ENCODE peak calls at places on chromosome X, in four cellular contexts. T, R, N and B are unnamed samples.
A peak's percentile ranks its signal among the peaks of the same experiment; 100 is the strongest.

GRCh38 chrX:1598876-1599790 is 7.7 kb downstream of the AKAP17A start:
- DNase-seq in T (no peak), R (no peak), N (no peak), B (no peak)

GRCh38 chrX:136694491-136695087 is 46.6 kb downstream of the CD40LG start:
- DNase-seq in T (no peak), R (peak; percentile 11), N (no peak), B (no peak)

GRCh38 chrX:71652405-71652804 is 14.9 kb upstream of the LOC101059915 start:
- DNase-seq in T (peak; percentile 51), R (peak; percentile 5), N (no peak), B (no peak)

GRCh38 chrX:142637206-142637605 is 388.5 kb upstream of the SPANXN4 start:
- DNase-seq in T (no peak), R (no peak), N (no peak), B (no peak)

GRCh38 chrX:154827624-154828408 is 6.6 kb downstream of the SMIM9 start:
- DNase-seq in T (no peak), R (no peak), N (no peak), B (no peak)

GRCh38 chrX:93874554-93874953 is 200.5 kb downstream of the FAM133A start:
- DNase-seq in T (peak; percentile 65), R (no peak), N (no peak), B (no peak)

GRCh38 chrX:150958177-150958576 is 25.0 kb upstream of the HMGB3 start:
- DNase-seq in T (no peak), R (peak; percentile 75), N (no peak), B (no peak)

GRCh38 chrX:128458888-128459287 is 406.7 kb upstream of the ACTRT1 start:
- DNase-seq in T (no peak), R (no peak), N (no peak), B (no peak)

GRCh38 chrX:46978341-46979291 is 66.4 kb downstream of the JADE3 start:
- DNase-seq in T (peak; percentile 55), R (peak; percentile 38), N (peak; percentile 60), B (peak; percentile 71)

GRCh38 chrX:120517936-120518335 is 42.8 kb downstream of the CUL4B start:
- DNase-seq in T (no peak), R (no peak), N (no peak), B (no peak)

GRCh38 chrX:24148118-24148517 is 1.4 kb upstream of the ZFX start:
- DNase-seq in T (no peak), R (no peak), N (no peak), B (no peak)

GRCh38 chrX:54076903-54077302 is 32.6 kb upstream of the PHF8 start:
- DNase-seq in T (no peak), R (no peak), N (no peak), B (no peak)

GRCh38 chrX:139762400-139763183 is 54.6 kb upstream of the MCF2 start:
- DNase-seq in T (no peak), R (no peak), N (no peak), B (no peak)

GRCh38 chrX:100477468-100477867 is 67.4 kb upstream of the PCDH19 start:
- DNase-seq in T (no peak), R (no peak), N (no peak), B (no peak)

GRCh38 chrX:152899874-152900719 is 2.2 kb downstream of the ZNF185 start:
- DNase-seq in T (no peak), R (no peak), N (no peak), B (no peak)

GRCh38 chrX:32877592-32877991 is 333.8 kb downstream of the DMD start:
- DNase-seq in T (no peak), R (no peak), N (no peak), B (no peak)

GRCh38 chrX:16612257-16612987 is 37.5 kb upstream of the S100G start:
- DNase-seq in T (no peak), R (no peak), N (no peak), B (no peak)

GRCh38 chrX:10398271-10398670 is 222.1 kb downstream of the MID1 start:
- DNase-seq in T (no peak), R (no peak), N (no peak), B (no peak)

GRCh38 chrX:106467422-106467821 is 144.4 kb upstream of the RADX start:
- DNase-seq in T (no peak), R (no peak), N (no peak), B (no peak)

GRCh38 chrX:134294548-134294947 is 57.6 kb downstream of the CCDC160 start:
- DNase-seq in T (no peak), R (no peak), N (no peak), B (no peak)

GRCh38 chrX:104166735-104167436 is 633 bp downstream of the FAM199X start:
- DNase-seq in T (no peak), R (no peak), N (no peak), B (no peak)

GRCh38 chrX:154815274-154815818 is 10.1 kb upstream of the MPP1 start:
- DNase-seq in T (no peak), R (no peak), N (no peak), B (no peak)

GRCh38 chrX:136574548-136574947 is 42.5 kb downstream of the VGLL1 start:
- DNase-seq in T (no peak), R (no peak), N (no peak), B (no peak)

GRCh38 chrX:67784712-67785111 is 240.9 kb downstream of the AR start:
- DNase-seq in T (no peak), R (no peak), N (no peak), B (no peak)

GRCh38 chrX:110563276-110563675 is 204.6 kb downstream of the RTL9 start:
- DNase-seq in T (no peak), R (no peak), N (no peak), B (no peak)

GRCh38 chrX:153969125-153969903 is 2.3 kb downstream of the HCFC1 start:
- DNase-seq in T (no peak), R (no peak), N (no peak), B (no peak)

GRCh38 chrX:9662148-9662547 is 103.5 kb downstream of the GPR143 start:
- DNase-seq in T (no peak), R (no peak), N (no peak), B (no peak)

GRCh38 chrX:13899607-13900006 is 82.7 kb upstream of the GPM6B start:
- DNase-seq in T (no peak), R (peak; percentile 95), N (no peak), B (no peak)

GRCh38 chrX:107507093-107507743 is 57.8 kb downstream of the FRMPD3 start:
- DNase-seq in T (no peak), R (no peak), N (no peak), B (no peak)

GRCh38 chrX:66489339-66489738 is 149.5 kb downstream of the EDA2R start:
- DNase-seq in T (no peak), R (no peak), N (no peak), B (no peak)